ENCODE peak calls at places on chromosomes 7 and 10, in seven cellular contexts. One of them, this sample, is unnamed.

GRCh38 chr7:100726998-100727761 is 6.2 kb upstream of the ZAN start:
- DNase-seq in heart left ventricle: peak; percentile 3
- DNase-seq in uterus: peak; percentile 52
- DNase-seq in upper lobe of left lung: no peak
- DNase-seq in transverse colon: no peak
- DNase-seq in spleen: no peak
- DNase-seq in stomach: no peak
- DNase-seq in this sample: no peak

GRCh38 chr10:34723746-34724145 is 91.3 kb downstream of the PARD3 start:
- DNase-seq in heart left ventricle: no peak
- DNase-seq in uterus: peak; percentile 47
- DNase-seq in upper lobe of left lung: peak; percentile 63
- DNase-seq in transverse colon: peak; percentile 47
- DNase-seq in spleen: no peak
- DNase-seq in stomach: peak; percentile 58
- DNase-seq in this sample: peak; percentile 69

GRCh38 chr7:17502209-17502810 is 203.9 kb downstream of the AHR start:
- DNase-seq in heart left ventricle: no peak
- DNase-seq in uterus: no peak
- DNase-seq in upper lobe of left lung: no peak
- DNase-seq in transverse colon: no peak
- DNase-seq in spleen: no peak
- DNase-seq in stomach: no peak
- DNase-seq in this sample: no peak

GRCh38 chr7:48427671-48428070 is 256.4 kb downstream of the ABCA13 start:
- DNase-seq in heart left ventricle: no peak
- DNase-seq in uterus: no peak
- DNase-seq in upper lobe of left lung: no peak
- DNase-seq in transverse colon: no peak
- DNase-seq in spleen: no peak
- DNase-seq in stomach: no peak
- DNase-seq in this sample: no peak

GRCh38 chr7:127392182-127392565 is 334 bp downstream of the ZNF800 start:
- DNase-seq in heart left ventricle: peak; percentile 82
- DNase-seq in uterus: peak; percentile 28
- DNase-seq in upper lobe of left lung: peak; percentile 53
- DNase-seq in transverse colon: peak; percentile 62
- DNase-seq in spleen: peak; percentile 95
- DNase-seq in stomach: peak; percentile 66
- DNase-seq in this sample: peak; percentile 51

GRCh38 chr10:6204341-6205191 is 1.8 kb downstream of the PFKFB3 start:
- DNase-seq in heart left ventricle: no peak
- DNase-seq in uterus: peak; percentile 70
- DNase-seq in upper lobe of left lung: peak; percentile 73
- DNase-seq in transverse colon: peak; percentile 32
- DNase-seq in spleen: no peak
- DNase-seq in stomach: peak; percentile 73
- DNase-seq in this sample: no peak

GRCh38 chr10:70602665-70603438 is at the start of gene PRF1:
- DNase-seq in heart left ventricle: peak; percentile 81
- DNase-seq in uterus: no peak
- DNase-seq in upper lobe of left lung: peak; percentile 52
- DNase-seq in transverse colon: peak; percentile 62
- DNase-seq in spleen: peak; percentile 93
- DNase-seq in stomach: peak; percentile 54
- DNase-seq in this sample: peak; percentile 68

GRCh38 chr7:155173905-155174304 is 103.8 kb downstream of the HTR5A start:
- DNase-seq in heart left ventricle: no peak
- DNase-seq in uterus: no peak
- DNase-seq in upper lobe of left lung: no peak
- DNase-seq in transverse colon: no peak
- DNase-seq in spleen: no peak
- DNase-seq in stomach: no peak
- DNase-seq in this sample: no peak

GRCh38 chr7:82234457-82235049 is 209.0 kb downstream of the CACNA2D1 start:
- DNase-seq in heart left ventricle: no peak
- DNase-seq in uterus: no peak
- DNase-seq in upper lobe of left lung: no peak
- DNase-seq in transverse colon: no peak
- DNase-seq in spleen: no peak
- DNase-seq in stomach: no peak
- DNase-seq in this sample: no peak

GRCh38 chr10:107206856-107207255 is 42.4 kb upstream of the SORCS1 start:
- DNase-seq in heart left ventricle: no peak
- DNase-seq in uterus: no peak
- DNase-seq in upper lobe of left lung: no peak
- DNase-seq in transverse colon: no peak
- DNase-seq in spleen: no peak
- DNase-seq in stomach: no peak
- DNase-seq in this sample: no peak

GRCh38 chr10:61588770-61589211 is 73.9 kb upstream of the CABCOCO1 start:
- DNase-seq in heart left ventricle: no peak
- DNase-seq in uterus: no peak
- DNase-seq in upper lobe of left lung: peak; percentile 21
- DNase-seq in transverse colon: no peak
- DNase-seq in spleen: no peak
- DNase-seq in stomach: no peak
- DNase-seq in this sample: no peak

GRCh38 chr7:151114151-151115090 is 28.1 kb downstream of the AGAP3 start:
- DNase-seq in heart left ventricle: peak; percentile 57
- DNase-seq in uterus: no peak
- DNase-seq in upper lobe of left lung: peak; percentile 71
- DNase-seq in transverse colon: peak; percentile 29
- DNase-seq in spleen: no peak
- DNase-seq in stomach: peak; percentile 41
- DNase-seq in this sample: no peak
- H3K4me3 ChIP-seq in heart left ventricle: peak overlapping the region; percentile 36
- H3K4me3 ChIP-seq in uterus: no peak overlapping the region
- H3K4me3 ChIP-seq in upper lobe of left lung: peak overlapping the region; percentile 55
- H3K4me3 ChIP-seq in transverse colon: peak overlapping the region; percentile 22
- H3K4me3 ChIP-seq in spleen: peak overlapping the region; percentile 25
- H3K4me3 ChIP-seq in stomach: peak overlapping the region; percentile 41
- H3K4me3 ChIP-seq in this sample: peak overlapping the region; percentile 40

GRCh38 chr7:157360483-157361025 is 23.8 kb downstream of the DNAJB6 start:
- DNase-seq in heart left ventricle: no peak
- DNase-seq in uterus: no peak
- DNase-seq in upper lobe of left lung: no peak
- DNase-seq in transverse colon: no peak
- DNase-seq in spleen: no peak
- DNase-seq in stomach: no peak
- DNase-seq in this sample: no peak
- H3K36me3 ChIP-seq in heart left ventricle: peaks cover 17% of the 10 kb centered on the region
- H3K36me3 ChIP-seq in uterus: no peaks in the 10 kb centered on the region
- H3K36me3 ChIP-seq in upper lobe of left lung: peaks cover 70% of the 10 kb centered on the region
- H3K36me3 ChIP-seq in transverse colon: no peaks in the 10 kb centered on the region
- H3K36me3 ChIP-seq in spleen: peaks cover 74% of the 10 kb centered on the region
- H3K36me3 ChIP-seq in stomach: peaks cover 72% of the 10 kb centered on the region
- H3K36me3 ChIP-seq in this sample: no peaks in the 10 kb centered on the region

DNA sequence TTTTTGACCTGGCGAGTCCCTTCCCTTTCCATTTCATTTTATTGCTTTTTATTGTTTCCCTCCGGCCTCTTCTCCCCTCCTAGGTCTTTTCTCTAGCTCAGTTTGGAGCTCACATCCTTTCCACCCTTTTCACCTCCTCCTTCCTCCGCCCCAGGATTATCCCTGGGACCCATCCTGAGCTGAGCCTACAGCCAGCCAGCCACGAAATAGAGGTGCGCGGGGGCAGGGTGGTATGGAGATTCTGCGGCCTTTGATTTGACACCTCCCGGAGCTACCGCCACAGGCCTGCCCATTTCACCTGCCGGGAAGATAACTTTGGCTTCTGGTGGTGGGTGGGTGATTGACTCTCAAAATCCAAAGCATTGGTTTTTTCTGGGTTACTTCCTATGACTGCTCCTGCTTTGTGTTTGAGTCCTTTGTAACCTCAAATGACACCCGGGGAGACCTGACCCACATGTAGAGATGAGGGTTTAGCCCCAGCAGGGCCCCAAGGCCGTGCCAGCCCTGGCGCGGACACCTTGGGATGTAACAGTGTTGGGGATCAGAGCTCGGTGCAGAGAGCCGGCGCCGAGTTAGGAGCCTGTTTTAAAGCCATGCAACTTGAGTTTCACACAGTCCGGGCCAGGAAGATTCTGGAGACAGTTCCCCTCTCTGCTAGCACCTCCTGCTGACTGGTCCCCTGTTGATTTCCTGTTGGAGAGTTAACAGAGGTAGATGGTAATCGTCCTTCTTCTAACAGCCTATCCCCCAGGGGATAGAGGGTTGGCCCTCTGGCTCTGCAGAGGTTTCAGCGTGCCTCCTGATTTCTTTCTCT is 1.5 kb downstream of the DUSP5 start:
- DNase-seq in heart left ventricle: no peak
- DNase-seq in uterus: peak; percentile 64
- DNase-seq in upper lobe of left lung: peak; percentile 47
- DNase-seq in transverse colon: peak; percentile 64
- DNase-seq in spleen: peak; percentile 78
- DNase-seq in stomach: peak; percentile 46
- DNase-seq in this sample: peak; percentile 69
- TF ChIP-seq POLR2A in heart left ventricle: no peak
- TF ChIP-seq POLR2A in uterus: no peak
- TF ChIP-seq POLR2A in upper lobe of left lung: no peak
- TF ChIP-seq POLR2A in transverse colon: no peak
- TF ChIP-seq POLR2A in spleen: no peak
- TF ChIP-seq POLR2A in stomach: no peak
- TF ChIP-seq POLR2A in this sample: no peak

DNA sequence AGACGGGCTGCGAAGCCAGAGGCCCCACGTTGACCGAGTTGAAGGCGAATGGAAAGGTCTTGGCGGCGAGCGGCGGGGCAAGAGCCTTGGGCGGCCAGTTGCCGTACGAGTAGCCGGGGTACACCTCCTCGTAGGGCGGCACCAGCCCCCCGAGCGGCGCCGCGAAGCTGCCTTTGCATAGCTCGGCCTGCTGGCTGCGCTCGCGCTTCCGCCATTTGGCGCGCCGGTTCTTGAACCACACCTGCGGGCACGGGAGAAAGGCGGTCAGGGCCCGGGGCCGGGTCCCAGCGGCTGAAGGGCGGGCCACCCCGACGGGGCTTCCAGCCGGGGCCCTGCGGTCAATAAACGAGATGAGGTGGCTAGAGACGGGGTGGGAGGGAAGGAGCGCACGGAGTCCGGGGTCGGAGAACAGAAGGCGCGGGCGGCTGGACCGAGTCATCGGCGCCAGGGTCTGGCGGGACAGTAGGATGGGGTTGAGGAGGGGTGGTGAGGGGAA is 4.8 kb downstream of the ELOVL3 start:
- DNase-seq in heart left ventricle: peak; percentile 74
- DNase-seq in uterus: no peak
- DNase-seq in upper lobe of left lung: peak; percentile 62
- DNase-seq in transverse colon: peak; percentile 48
- DNase-seq in spleen: peak; percentile 91
- DNase-seq in stomach: peak; percentile 53
- DNase-seq in this sample: peak; percentile 65
- H3K4me3 ChIP-seq in heart left ventricle: peak overlapping the region; percentile 62
- H3K4me3 ChIP-seq in uterus: no peak overlapping the region
- H3K4me3 ChIP-seq in upper lobe of left lung: peak overlapping the region; percentile 59
- H3K4me3 ChIP-seq in transverse colon: peak overlapping the region; percentile 29
- H3K4me3 ChIP-seq in spleen: peak overlapping the region; percentile 56
- H3K4me3 ChIP-seq in stomach: peak overlapping the region; percentile 62
- H3K4me3 ChIP-seq in this sample: peak overlapping the region; percentile 31

DNA sequence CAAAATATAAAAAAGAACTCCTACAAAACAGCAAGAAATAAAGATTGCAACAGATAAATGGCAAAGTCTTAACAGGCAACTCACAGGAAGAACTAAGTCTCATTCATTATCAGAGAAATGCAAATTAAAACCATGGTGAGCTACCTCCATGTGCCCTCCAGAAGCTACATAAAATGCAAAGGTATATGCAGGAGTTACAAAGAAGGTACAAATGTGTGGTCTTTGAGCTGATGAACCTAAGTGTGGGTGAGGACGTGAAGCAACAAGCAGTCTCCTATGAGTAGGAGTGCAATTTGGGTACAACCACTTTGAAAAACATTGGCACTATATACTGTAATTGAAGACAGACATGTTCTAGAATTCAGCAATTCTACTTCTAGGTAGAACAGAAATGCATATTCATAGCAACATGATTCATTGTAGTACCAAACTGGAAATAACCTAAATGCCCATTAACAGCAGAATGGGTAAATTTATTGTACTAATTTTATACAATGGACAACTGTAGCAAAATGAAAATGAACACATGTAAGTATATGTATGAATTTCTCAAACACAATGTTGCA is 61.6 kb upstream of the KCNMA1 start:
- DNase-seq in heart left ventricle: no peak
- DNase-seq in uterus: no peak
- DNase-seq in upper lobe of left lung: no peak
- DNase-seq in transverse colon: no peak
- DNase-seq in spleen: no peak
- DNase-seq in stomach: no peak
- DNase-seq in this sample: no peak
- H3K36me3 ChIP-seq in heart left ventricle: no peaks in the 10 kb centered on the region
- H3K36me3 ChIP-seq in uterus: no peaks in the 10 kb centered on the region
- H3K36me3 ChIP-seq in upper lobe of left lung: no peaks in the 10 kb centered on the region
- H3K36me3 ChIP-seq in transverse colon: no peaks in the 10 kb centered on the region
- H3K36me3 ChIP-seq in spleen: no peaks in the 10 kb centered on the region
- H3K36me3 ChIP-seq in stomach: no peaks in the 10 kb centered on the region
- H3K36me3 ChIP-seq in this sample: no peaks in the 10 kb centered on the region

DNA sequence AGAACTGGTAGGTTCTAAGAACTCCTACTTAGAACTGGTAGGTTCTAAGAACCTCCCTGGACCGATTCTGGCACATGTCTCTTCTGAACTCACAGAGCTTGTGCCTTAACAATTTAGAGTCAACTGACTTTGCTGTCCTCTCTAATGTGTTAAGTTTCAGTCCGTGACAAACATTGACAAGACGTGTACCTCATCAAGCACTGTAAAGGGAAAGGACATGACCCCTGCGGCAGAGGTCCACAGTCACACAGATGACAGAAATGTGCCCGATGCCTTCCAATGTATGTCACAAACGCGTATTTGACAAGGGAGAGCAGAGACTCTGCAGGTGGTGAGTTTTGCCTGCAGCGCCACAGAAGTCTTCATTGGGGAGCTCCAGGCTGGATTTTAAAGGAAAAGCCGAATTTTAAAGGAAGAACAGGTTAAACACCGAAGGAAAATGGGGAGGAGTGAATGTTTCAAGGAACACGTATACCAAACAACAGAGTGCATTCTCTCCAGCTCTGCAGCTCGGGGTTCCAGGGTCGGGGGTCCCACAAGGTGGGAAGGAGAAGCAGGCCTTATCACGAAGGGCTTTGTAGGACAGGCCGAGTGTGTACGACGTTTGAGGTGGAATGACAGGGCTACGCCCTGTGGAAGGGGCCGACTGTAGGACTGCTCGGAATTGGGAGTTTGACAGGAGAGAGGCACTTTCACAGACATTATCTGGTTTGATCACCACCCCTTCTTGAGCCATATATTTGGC is 161.2 kb upstream of the KLF14 start:
- DNase-seq in heart left ventricle: no peak
- DNase-seq in uterus: no peak
- DNase-seq in upper lobe of left lung: no peak
- DNase-seq in transverse colon: no peak
- DNase-seq in spleen: no peak
- DNase-seq in stomach: no peak
- DNase-seq in this sample: no peak
- TF ChIP-seq POLR2A in heart left ventricle: no peak
- TF ChIP-seq POLR2A in uterus: no peak
- TF ChIP-seq POLR2A in upper lobe of left lung: no peak
- TF ChIP-seq POLR2A in transverse colon: no peak
- TF ChIP-seq POLR2A in spleen: no peak
- TF ChIP-seq POLR2A in stomach: no peak
- TF ChIP-seq POLR2A in this sample: no peak

DNA sequence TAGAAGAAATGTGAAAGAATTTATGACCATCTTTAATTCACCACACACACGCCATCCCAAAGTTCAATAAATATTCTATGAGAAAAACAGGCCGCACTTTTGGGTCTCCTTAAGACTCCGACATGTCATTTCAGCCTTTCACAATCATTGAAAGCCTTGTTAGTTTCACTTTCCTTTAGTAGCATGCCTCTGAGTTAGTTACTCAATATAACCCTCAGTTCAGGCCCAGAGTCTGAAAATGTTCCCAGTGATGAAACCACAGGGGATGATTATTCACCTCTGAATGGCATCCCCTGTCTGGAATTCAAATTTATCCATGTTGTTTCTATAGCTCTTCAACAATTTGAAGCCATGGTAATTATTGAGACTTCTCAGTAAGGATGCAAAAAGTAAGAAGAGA is 278.1 kb upstream of the NRP1 start:
- DNase-seq in heart left ventricle: no peak
- DNase-seq in uterus: no peak
- DNase-seq in upper lobe of left lung: no peak
- DNase-seq in transverse colon: no peak
- DNase-seq in spleen: no peak
- DNase-seq in stomach: no peak
- DNase-seq in this sample: no peak
- H3K4me3 ChIP-seq in heart left ventricle: no peak overlapping the region
- H3K4me3 ChIP-seq in uterus: no peak overlapping the region
- H3K4me3 ChIP-seq in upper lobe of left lung: no peak overlapping the region
- H3K4me3 ChIP-seq in transverse colon: no peak overlapping the region
- H3K4me3 ChIP-seq in spleen: no peak overlapping the region
- H3K4me3 ChIP-seq in stomach: no peak overlapping the region
- H3K4me3 ChIP-seq in this sample: peak overlapping the region; percentile 18